ENCODE peak calls at places on chromosomes 5 and 9, in eight cellular contexts. T is ovary, Q is SK-N-SH, X is HepG2, J is sigmoid colon, Z is tibial nerve, K is A549, R is K562. N is an unnamed sample.

GRCh38 chr9:126228779-126229444 is 97.7 kb upstream of the MVB12B start:
- DNase-seq in T (peak), Q (peak), X (peak), J (peak), Z (peak), K (peak), R (peak), N (no peak)

GRCh38 chr5:55416306-55416705 is 108.5 kb downstream of the MTREX start:
- DNase-seq in T (no peak), Q (no peak), X (no peak), J (no peak), Z (no peak), K (no peak), R (no peak), N (no peak)

GRCh38 chr5:142568271-142568995 is 117.5 kb downstream of the FGF1 start:
- DNase-seq in T (peak), Q (no peak), X (no peak), J (peak), Z (no peak), K (no peak), R (no peak), N (no peak)

GRCh38 chr5:151717390-151717789 is 30.7 kb upstream of the SPARC start:
- DNase-seq in T (no peak), Q (no peak), X (no peak), J (no peak), Z (no peak), K (no peak), R (no peak), N (no peak)

GRCh38 chr5:32628049-32628803 is 42.9 kb downstream of the SUB1 start:
- DNase-seq in T (no peak), Q (no peak), X (peak), J (no peak), Z (no peak), K (no peak), R (no peak), N (no peak)

GRCh38 chr5:126503602-126504104 is 80.4 kb downstream of the GRAMD2B start:
- DNase-seq in T (peak), Q (no peak), X (no peak), J (peak), Z (no peak), K (no peak), R (no peak), N (no peak)

GRCh38 chr5:132414634-132415377 is 45.3 kb downstream of the SLC22A5 start:
- DNase-seq in T (peak), Q (no peak), X (peak), J (peak), Z (no peak), K (peak), R (no peak), N (no peak)

GRCh38 chr5:18985397-18985796 is 1002.6 kb downstream of the CDH18 start:
- DNase-seq in T (no peak), Q (no peak), X (no peak), J (no peak), Z (no peak), K (no peak), R (no peak), N (no peak)

GRCh38 chr5:167657016-167657415 is 634.4 kb upstream of the WWC1 start:
- DNase-seq in T (no peak), Q (no peak), X (no peak), J (no peak), Z (no peak), K (no peak), R (no peak), N (no peak)

GRCh38 chr5:106964102-106964501 is 706.6 kb downstream of the EFNA5 start:
- DNase-seq in T (no peak), Q (no peak), X (no peak), J (no peak), Z (no peak), K (no peak), R (no peak), N (no peak)

GRCh38 chr5:117519957-117520500 is 945.4 kb upstream of the SEMA6A start:
- DNase-seq in T (no peak), Q (no peak), X (no peak), J (no peak), Z (no peak), K (no peak), R (no peak), N (no peak)

GRCh38 chr5:56829137-56829536 is 13.8 kb downstream of the MAP3K1 start:
- DNase-seq in T (no peak), Q (no peak), X (no peak), J (no peak), Z (no peak), K (no peak), R (peak), N (no peak)

GRCh38 chr5:144457160-144457559 is 286.5 kb downstream of the KCTD16 start:
- DNase-seq in T (no peak), Q (no peak), X (no peak), J (no peak), Z (no peak), K (no peak), R (no peak), N (no peak)

GRCh38 chr9:115649991-115650472 is 503.6 kb upstream of the PAPPA start:
- DNase-seq in T (peak), Q (no peak), X (peak), J (peak), Z (peak), K (no peak), R (no peak), N (peak)

GRCh38 chr9:18314321-18314720 is 159.6 kb upstream of the ADAMTSL1 start:
- DNase-seq in T (no peak), Q (no peak), X (no peak), J (no peak), Z (no peak), K (no peak), R (no peak), N (no peak)

GRCh38 chr5:160685695-160686094 is 166.3 kb downstream of the ATP10B start:
- DNase-seq in T (no peak), Q (peak), X (peak), J (no peak), Z (no peak), K (peak), R (peak), N (no peak)

GRCh38 chr9:130634191-130634768 is 30.1 kb upstream of the PRDM12 start:
- DNase-seq in T (no peak), Q (no peak), X (no peak), J (no peak), Z (no peak), K (no peak), R (no peak), N (no peak)

GRCh38 chr5:146448783-146449519 is 1.8 kb downstream of the TCERG1 start:
- DNase-seq in T (no peak), Q (no peak), X (no peak), J (no peak), Z (no peak), K (no peak), R (no peak), N (no peak)

GRCh38 chr5:21831145-21831787 is 1021.9 kb downstream of the CDH12 start:
- DNase-seq in T (no peak), Q (no peak), X (no peak), J (no peak), Z (no peak), K (no peak), R (no peak), N (no peak)

GRCh38 chr9:70015099-70015498 is 28.5 kb upstream of the MAMDC2 start:
- DNase-seq in T (no peak), Q (no peak), X (no peak), J (no peak), Z (no peak), K (no peak), R (no peak), N (no peak)

GRCh38 chr9:95459218-95459617 is 57.6 kb downstream of the PTCH1 start:
- DNase-seq in T (no peak), Q (no peak), X (no peak), J (peak), Z (no peak), K (no peak), R (no peak), N (no peak)

GRCh38 chr9:99826579-99826978 is 4.9 kb downstream of the NR4A3 start:
- DNase-seq in T (no peak), Q (no peak), X (no peak), J (no peak), Z (no peak), K (no peak), R (no peak), N (no peak)

GRCh38 chr5:78785454-78785853 is 136.9 kb upstream of the LHFPL2 start:
- DNase-seq in T (no peak), Q (no peak), X (no peak), J (no peak), Z (no peak), K (no peak), R (no peak), N (no peak)

GRCh38 chr9:98335666-98336065 is 80.2 kb upstream of the TBC1D2 start:
- DNase-seq in T (no peak), Q (no peak), X (no peak), J (no peak), Z (no peak), K (no peak), R (no peak), N (no peak)

DNA sequence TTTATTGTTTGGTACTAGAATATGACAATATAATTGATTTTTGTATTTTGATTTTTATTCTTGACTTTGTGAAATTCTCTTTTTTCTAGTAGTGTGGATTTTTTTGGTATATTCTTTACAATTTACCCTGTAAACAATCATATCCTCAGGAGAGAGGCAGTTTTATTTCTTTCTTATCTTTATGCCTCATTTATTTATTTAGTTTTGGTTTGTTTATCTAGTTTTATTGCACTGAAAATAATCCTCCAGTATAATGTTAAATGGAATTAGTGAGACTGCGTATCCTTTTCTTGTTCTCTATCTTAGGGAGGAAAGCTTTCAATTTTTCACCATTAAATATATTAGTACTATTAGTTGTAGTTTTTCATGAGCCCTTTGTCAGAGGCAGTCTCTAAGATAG is 109.4 kb downstream of the MACROH2A1 start:
- DNase-seq in T (no peak), Q (no peak), X (no peak), J (no peak), Z (no peak), K (no peak), R (no peak), N (no peak)
- TF ChIP-seq CTCF in T (no peak), Q (no peak), X (no peak), J (no peak), Z (no peak), K (no peak), R (no peak), N (no peak)

DNA sequence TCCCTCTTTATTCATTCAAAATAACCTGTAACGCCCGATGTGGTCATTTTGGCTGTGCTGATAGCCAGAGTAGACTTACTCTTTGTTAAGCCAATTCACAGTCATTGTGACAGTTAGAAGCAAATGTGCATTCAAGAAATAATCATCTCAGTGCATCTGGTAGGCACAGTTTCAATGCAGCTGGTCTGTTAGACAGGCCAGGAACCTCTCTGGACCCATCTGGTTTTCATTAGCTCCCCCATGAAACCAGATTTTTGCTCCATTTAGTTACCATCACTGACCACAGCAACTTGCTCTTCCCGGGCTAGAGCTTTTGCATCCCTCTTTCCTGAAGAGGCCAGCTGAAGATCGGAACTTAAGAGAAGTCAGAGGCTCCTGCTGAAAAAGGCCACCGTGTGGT is 284.2 kb downstream of the NSG2 start:
- DNase-seq in T (no peak), Q (peak), X (no peak), J (no peak), Z (no peak), K (no peak), R (no peak), N (no peak)
- TF ChIP-seq EP300 in T (no peak), Q (no peak), X (no peak), J (no peak), Z (no peak), K (no peak), R (no peak), N (no peak)

GRCh38 chr9:86722706-86723075 is 224.6 kb downstream of the GAS1 start:
- DNase-seq in T (no peak), Q (no peak), X (no peak), J (no peak), Z (no peak), K (no peak), R (no peak), N (no peak)

GRCh38 chr9:86723351-86723750 is 224.0 kb downstream of the GAS1 start:
- DNase-seq in T (no peak), Q (no peak), X (no peak), J (no peak), Z (no peak), K (no peak), R (no peak), N (no peak)

GRCh38 chr9:86718373-86718772 is 228.9 kb downstream of the GAS1 start:
- DNase-seq in T (no peak), Q (no peak), X (no peak), J (no peak), Z (no peak), K (no peak), R (no peak), N (no peak)

GRCh38 chr9:86721843-86722705 is 225.2 kb downstream of the GAS1 start:
- DNase-seq in T (peak), Q (no peak), X (no peak), J (peak), Z (no peak), K (no peak), R (no peak), N (no peak)

GRCh38 chr9:86720893-86721698 is 226.2 kb downstream of the GAS1 start:
- DNase-seq in T (no peak), Q (no peak), X (no peak), J (no peak), Z (no peak), K (no peak), R (no peak), N (no peak)
- H3K27ac ChIP-seq in T (no peak), Q (peak), X (no peak), J (peak), Z (peak), K (no peak), R (no peak), N (peak)

GRCh38 chr5:135426102-135427082 is 20.8 kb downstream of the DCANP1 start:
- DNase-seq in T (no peak), Q (peak), X (peak), J (no peak), Z (no peak), K (peak), R (peak), N (no peak)
- TF ChIP-seq CTCF in T (no peak), Q (peak), X (peak), J (peak), Z (peak), K (peak), R (peak), N (peak)

DNA sequence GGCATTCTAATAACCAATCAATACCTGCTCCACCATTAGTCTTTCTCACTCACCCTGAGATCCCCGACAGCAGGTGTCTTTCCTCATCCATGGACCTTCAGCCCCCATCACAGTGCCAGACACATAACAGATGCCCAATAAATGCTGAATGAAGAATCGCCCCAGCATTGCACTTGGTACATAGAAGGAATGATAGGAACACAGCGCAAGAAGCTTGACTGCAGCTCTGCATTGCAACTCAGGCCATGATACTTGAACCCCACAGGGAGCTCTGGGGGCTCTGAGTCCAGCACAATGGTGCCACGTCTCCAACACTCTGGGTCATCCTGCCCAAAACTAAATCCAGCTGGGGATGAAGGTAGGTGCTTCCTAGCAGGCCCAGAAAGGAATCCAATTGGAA is 355.0 kb upstream of the SLC30A5 start:
- DNase-seq in T (no peak), Q (no peak), X (no peak), J (no peak), Z (no peak), K (no peak), R (no peak), N (no peak)
- TF ChIP-seq EP300 in T (no peak), Q (no peak), X (no peak), J (no peak), Z (no peak), K (no peak), R (no peak), N (no peak)

GRCh38 chr9:134138292-134138691 is 2.4 kb downstream of the WDR5 start:
- DNase-seq in T (no peak), Q (no peak), X (no peak), J (no peak), Z (no peak), K (no peak), R (no peak), N (no peak)
- H3K27ac ChIP-seq in T (no peak), Q (no peak), X (no peak), J (no peak), Z (peak), K (no peak), R (no peak), N (no peak)

GRCh38 chr9:75651709-75652108 is 238.8 kb upstream of the PCSK5 start:
- DNase-seq in T (no peak), Q (no peak), X (no peak), J (no peak), Z (no peak), K (no peak), R (no peak), N (no peak)
- TF ChIP-seq CTCF in T (no peak), Q (no peak), X (no peak), J (no peak), Z (no peak), K (no peak), R (no peak), N (no peak)

DNA sequence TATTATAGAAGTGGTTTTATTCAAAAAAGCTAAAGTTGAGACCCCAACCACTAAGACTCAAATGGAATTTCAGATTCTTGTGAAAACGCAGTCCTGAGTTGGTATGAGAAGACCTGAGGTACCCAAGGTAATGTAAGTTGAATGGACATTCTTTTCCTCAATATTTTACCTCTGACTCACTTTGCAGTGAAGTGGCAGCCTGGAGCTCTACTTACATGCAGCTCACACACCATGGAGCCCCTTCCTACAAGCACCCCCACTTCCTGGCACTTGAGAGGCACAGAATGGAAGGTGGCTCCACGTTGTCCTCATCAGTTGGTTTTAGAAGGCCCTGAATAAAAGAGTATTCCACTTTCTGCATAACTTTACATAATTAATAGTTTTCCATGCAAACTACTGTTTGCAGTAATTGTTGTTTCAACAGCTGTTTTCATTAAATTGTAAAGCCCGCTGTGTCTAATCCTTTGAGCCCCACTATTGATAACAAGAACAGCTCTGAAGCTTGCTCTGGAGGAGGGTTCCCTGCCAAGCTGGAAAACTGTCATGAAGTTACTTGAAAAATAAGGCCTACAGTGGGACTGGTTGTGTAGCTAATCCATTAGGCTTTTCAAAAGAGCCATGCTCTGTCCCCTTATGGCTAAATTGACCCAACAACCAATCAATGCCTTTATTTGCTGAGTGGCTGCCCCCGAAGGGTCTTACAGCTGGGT is 102.2 kb upstream of the SPATA31D4 start:
- DNase-seq in T (no peak), Q (no peak), X (no peak), J (no peak), Z (no peak), K (no peak), R (no peak), N (no peak)
- TF ChIP-seq EP300 in T (no peak), Q (no peak), X (no peak), J (no peak), Z (no peak), K (no peak), R (no peak), N (no peak)

N was measured in suprapubic skin.